ENCODE peak calls at places on chromosomes 2 and 18, in nine cellular contexts. One of them, this sample, is unnamed.

GRCh38 chr2:181305151-181306123 is 151.7 kb upstream of the ITGA4 start:
- DNase-seq in suprapubic skin: no peak
- DNase-seq in mammary epithelial cell: no peak
- DNase-seq in CD8-positive, alpha-beta T cell: peak
- DNase-seq in cardiac muscle cell: peak
- DNase-seq in H9: no peak
- DNase-seq in hepatocyte: peak
- DNase-seq in HCT116: no peak
- DNase-seq in WERI-Rb-1: no peak
- DNase-seq in this sample: no peak

GRCh38 chr2:100561191-100561590 is 1.6 kb upstream of the PDCL3 start:
- DNase-seq in WERI-Rb-1: no peak
- DNase-seq in HCT116: no peak
- DNase-seq in H9: no peak
- DNase-seq in mammary epithelial cell: no peak
- DNase-seq in hepatocyte: no peak
- DNase-seq in cardiac muscle cell: no peak
- DNase-seq in CD8-positive, alpha-beta T cell: no peak
- DNase-seq in suprapubic skin: no peak
- DNase-seq in this sample: no peak

GRCh38 chr2:174666312-174666711 is 68.7 kb upstream of the WIPF1 start:
- DNase-seq in suprapubic skin: no peak
- DNase-seq in hepatocyte: no peak
- DNase-seq in cardiac muscle cell: no peak
- DNase-seq in H9: no peak
- DNase-seq in HCT116: no peak
- DNase-seq in WERI-Rb-1: no peak
- DNase-seq in mammary epithelial cell: no peak
- DNase-seq in CD8-positive, alpha-beta T cell: no peak
- DNase-seq in this sample: no peak

GRCh38 chr2:173612354-173612753 is 257.7 kb downstream of the CDCA7 start:
- DNase-seq in suprapubic skin: no peak
- DNase-seq in CD8-positive, alpha-beta T cell: no peak
- DNase-seq in hepatocyte: no peak
- DNase-seq in WERI-Rb-1: no peak
- DNase-seq in HCT116: no peak
- DNase-seq in mammary epithelial cell: no peak
- DNase-seq in cardiac muscle cell: no peak
- DNase-seq in H9: no peak
- DNase-seq in this sample: no peak

GRCh38 chr2:96548558-96549465 is 12.3 kb downstream of the ARID5A start:
- DNase-seq in suprapubic skin: peak
- DNase-seq in HCT116: no peak
- DNase-seq in mammary epithelial cell: no peak
- DNase-seq in cardiac muscle cell: no peak
- DNase-seq in CD8-positive, alpha-beta T cell: no peak
- DNase-seq in WERI-Rb-1: no peak
- DNase-seq in H9: no peak
- DNase-seq in hepatocyte: peak
- DNase-seq in this sample: no peak

GRCh38 chr2:50221106-50221505 is 810.8 kb downstream of the NRXN1 start:
- DNase-seq in CD8-positive, alpha-beta T cell: no peak
- DNase-seq in suprapubic skin: no peak
- DNase-seq in HCT116: no peak
- DNase-seq in mammary epithelial cell: no peak
- DNase-seq in WERI-Rb-1: no peak
- DNase-seq in cardiac muscle cell: no peak
- DNase-seq in H9: no peak
- DNase-seq in hepatocyte: no peak
- DNase-seq in this sample: no peak

GRCh38 chr2:16709769-16710168 is 44.1 kb upstream of the CYRIA start:
- DNase-seq in HCT116: no peak
- DNase-seq in mammary epithelial cell: no peak
- DNase-seq in WERI-Rb-1: no peak
- DNase-seq in cardiac muscle cell: no peak
- DNase-seq in hepatocyte: no peak
- DNase-seq in CD8-positive, alpha-beta T cell: no peak
- DNase-seq in H9: no peak
- DNase-seq in suprapubic skin: no peak
- DNase-seq in this sample: no peak

GRCh38 chr2:109141006-109141600 is 12.1 kb downstream of the SH3RF3 start:
- DNase-seq in mammary epithelial cell: no peak
- DNase-seq in WERI-Rb-1: no peak
- DNase-seq in suprapubic skin: no peak
- DNase-seq in HCT116: no peak
- DNase-seq in H9: no peak
- DNase-seq in hepatocyte: no peak
- DNase-seq in cardiac muscle cell: no peak
- DNase-seq in CD8-positive, alpha-beta T cell: no peak
- DNase-seq in this sample: no peak

GRCh38 chr2:157760949-157761348 is 115.2 kb downstream of the ACVR1 start:
- DNase-seq in hepatocyte: no peak
- DNase-seq in mammary epithelial cell: no peak
- DNase-seq in CD8-positive, alpha-beta T cell: no peak
- DNase-seq in suprapubic skin: no peak
- DNase-seq in WERI-Rb-1: no peak
- DNase-seq in cardiac muscle cell: no peak
- DNase-seq in HCT116: no peak
- DNase-seq in H9: no peak
- DNase-seq in this sample: no peak

GRCh38 chr2:68739261-68740183 is 4.9 kb downstream of the ARHGAP25 start:
- DNase-seq in H9: no peak
- DNase-seq in suprapubic skin: no peak
- DNase-seq in HCT116: no peak
- DNase-seq in hepatocyte: no peak
- DNase-seq in mammary epithelial cell: no peak
- DNase-seq in WERI-Rb-1: no peak
- DNase-seq in cardiac muscle cell: no peak
- DNase-seq in CD8-positive, alpha-beta T cell: peak
- DNase-seq in this sample: no peak

GRCh38 chr2:226652388-226652787 is 147.2 kb downstream of the IRS1 start:
- DNase-seq in hepatocyte: no peak
- DNase-seq in cardiac muscle cell: peak
- DNase-seq in HCT116: peak
- DNase-seq in mammary epithelial cell: peak
- DNase-seq in WERI-Rb-1: no peak
- DNase-seq in CD8-positive, alpha-beta T cell: no peak
- DNase-seq in H9: no peak
- DNase-seq in suprapubic skin: no peak
- DNase-seq in this sample: peak

GRCh38 chr2:165950438-165950837 is 3.1 kb downstream of the TTC21B start:
- DNase-seq in mammary epithelial cell: no peak
- DNase-seq in H9: no peak
- DNase-seq in hepatocyte: no peak
- DNase-seq in WERI-Rb-1: no peak
- DNase-seq in CD8-positive, alpha-beta T cell: no peak
- DNase-seq in cardiac muscle cell: no peak
- DNase-seq in suprapubic skin: no peak
- DNase-seq in HCT116: no peak
- DNase-seq in this sample: no peak

GRCh38 chr18:27447530-27447929 is 262.4 kb upstream of the CHST9 start:
- DNase-seq in suprapubic skin: no peak
- DNase-seq in mammary epithelial cell: no peak
- DNase-seq in cardiac muscle cell: no peak
- DNase-seq in WERI-Rb-1: no peak
- DNase-seq in CD8-positive, alpha-beta T cell: no peak
- DNase-seq in hepatocyte: no peak
- DNase-seq in HCT116: no peak
- DNase-seq in H9: no peak
- DNase-seq in this sample: no peak

GRCh38 chr2:29527947-29528346 is 393.4 kb downstream of the ALK start:
- DNase-seq in hepatocyte: no peak
- DNase-seq in CD8-positive, alpha-beta T cell: no peak
- DNase-seq in mammary epithelial cell: no peak
- DNase-seq in cardiac muscle cell: peak
- DNase-seq in HCT116: no peak
- DNase-seq in suprapubic skin: no peak
- DNase-seq in WERI-Rb-1: no peak
- DNase-seq in H9: no peak
- DNase-seq in this sample: no peak

GRCh38 chr2:168530980-168531379 is 74.9 kb downstream of the CERS6 start:
- DNase-seq in mammary epithelial cell: no peak
- DNase-seq in H9: no peak
- DNase-seq in HCT116: no peak
- DNase-seq in CD8-positive, alpha-beta T cell: no peak
- DNase-seq in suprapubic skin: no peak
- DNase-seq in WERI-Rb-1: no peak
- DNase-seq in cardiac muscle cell: peak
- DNase-seq in hepatocyte: no peak
- DNase-seq in this sample: no peak

GRCh38 chr2:29226375-29226774 is 111.2 kb downstream of the CLIP4 start:
- DNase-seq in cardiac muscle cell: no peak
- DNase-seq in mammary epithelial cell: no peak
- DNase-seq in hepatocyte: no peak
- DNase-seq in CD8-positive, alpha-beta T cell: no peak
- DNase-seq in H9: no peak
- DNase-seq in WERI-Rb-1: no peak
- DNase-seq in suprapubic skin: no peak
- DNase-seq in HCT116: no peak
- DNase-seq in this sample: no peak

GRCh38 chr2:62687644-62688043 is 17.9 kb upstream of the EHBP1 start:
- DNase-seq in H9: no peak
- DNase-seq in cardiac muscle cell: no peak
- DNase-seq in HCT116: no peak
- DNase-seq in hepatocyte: no peak
- DNase-seq in WERI-Rb-1: no peak
- DNase-seq in suprapubic skin: no peak
- DNase-seq in CD8-positive, alpha-beta T cell: no peak
- DNase-seq in mammary epithelial cell: peak
- DNase-seq in this sample: no peak

GRCh38 chr2:240235149-240235803 is 94.8 kb upstream of the OTOS start:
- DNase-seq in mammary epithelial cell: no peak
- DNase-seq in HCT116: no peak
- DNase-seq in cardiac muscle cell: no peak
- DNase-seq in suprapubic skin: peak
- DNase-seq in WERI-Rb-1: peak
- DNase-seq in hepatocyte: no peak
- DNase-seq in H9: peak
- DNase-seq in CD8-positive, alpha-beta T cell: peak
- DNase-seq in this sample: no peak

GRCh38 chr2:215931256-215931903 is 82.0 kb downstream of the MREG start:
- DNase-seq in CD8-positive, alpha-beta T cell: peak
- DNase-seq in WERI-Rb-1: peak
- DNase-seq in HCT116: peak
- DNase-seq in mammary epithelial cell: peak
- DNase-seq in suprapubic skin: peak
- DNase-seq in cardiac muscle cell: peak
- DNase-seq in H9: no peak
- DNase-seq in hepatocyte: peak
- DNase-seq in this sample: peak

DNA sequence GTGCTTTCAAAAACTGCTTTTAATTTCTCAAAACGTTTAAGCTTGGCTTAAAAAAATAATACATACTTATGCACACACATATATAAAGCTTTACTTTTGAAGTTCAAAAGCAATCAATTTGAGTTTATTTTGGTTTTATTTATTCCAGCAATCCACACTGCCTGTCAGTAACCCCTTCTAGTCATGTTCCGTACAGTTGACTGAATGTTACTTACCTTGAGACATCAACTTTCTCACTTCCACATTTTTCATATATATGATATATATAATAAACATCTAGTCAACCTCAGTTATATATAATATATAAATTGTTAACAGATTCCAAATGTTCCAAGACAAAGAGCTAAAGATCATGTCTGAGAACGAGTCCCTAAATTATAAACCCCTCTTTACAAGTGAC is 1137.3 kb upstream of the ZEB2 start:
- DNase-seq in H9: no peak
- DNase-seq in WERI-Rb-1: no peak
- DNase-seq in cardiac muscle cell: no peak
- DNase-seq in HCT116: no peak
- DNase-seq in suprapubic skin: no peak
- DNase-seq in mammary epithelial cell: no peak
- DNase-seq in CD8-positive, alpha-beta T cell: no peak
- DNase-seq in hepatocyte: no peak
- DNase-seq in this sample: no peak
- TF ChIP-seq CTCF in H9: no peak
- TF ChIP-seq CTCF in WERI-Rb-1: no peak
- TF ChIP-seq CTCF in cardiac muscle cell: no peak
- TF ChIP-seq CTCF in HCT116: no peak
- TF ChIP-seq CTCF in suprapubic skin: no peak
- TF ChIP-seq CTCF in mammary epithelial cell: no peak
- TF ChIP-seq CTCF in CD8-positive, alpha-beta T cell: no peak
- TF ChIP-seq CTCF in hepatocyte: no peak
- TF ChIP-seq CTCF in this sample: no peak

GRCh38 chr2:73926493-73927327 is at the start of gene DGUOK:
- DNase-seq in HCT116: peak
- DNase-seq in suprapubic skin: peak
- DNase-seq in cardiac muscle cell: peak
- DNase-seq in hepatocyte: peak
- DNase-seq in WERI-Rb-1: peak
- DNase-seq in CD8-positive, alpha-beta T cell: peak
- DNase-seq in mammary epithelial cell: peak
- DNase-seq in H9: peak
- DNase-seq in this sample: peak
- H3K27ac ChIP-seq in HCT116: peak
- H3K27ac ChIP-seq in suprapubic skin: peak
- H3K27ac ChIP-seq in cardiac muscle cell: peak
- H3K27ac ChIP-seq in hepatocyte: peak
- H3K27ac ChIP-seq in WERI-Rb-1: peak
- H3K27ac ChIP-seq in CD8-positive, alpha-beta T cell: peak
- H3K27ac ChIP-seq in mammary epithelial cell: peak
- H3K27ac ChIP-seq in H9: peak
- H3K27ac ChIP-seq in this sample: peak

GRCh38 chr2:217943379-217944321 is 59.1 kb downstream of the TNS1 start:
- DNase-seq in CD8-positive, alpha-beta T cell: no peak
- DNase-seq in HCT116: peak
- DNase-seq in mammary epithelial cell: no peak
- DNase-seq in hepatocyte: peak
- DNase-seq in H9: peak
- DNase-seq in cardiac muscle cell: peak
- DNase-seq in suprapubic skin: peak
- DNase-seq in WERI-Rb-1: peak
- DNase-seq in this sample: no peak
- TF ChIP-seq CTCF in CD8-positive, alpha-beta T cell: no peak
- TF ChIP-seq CTCF in HCT116: no peak
- TF ChIP-seq CTCF in mammary epithelial cell: no peak
- TF ChIP-seq CTCF in hepatocyte: peak
- TF ChIP-seq CTCF in H9: peak
- TF ChIP-seq CTCF in cardiac muscle cell: peak
- TF ChIP-seq CTCF in suprapubic skin: no peak
- TF ChIP-seq CTCF in WERI-Rb-1: peak
- TF ChIP-seq CTCF in this sample: peak

DNA sequence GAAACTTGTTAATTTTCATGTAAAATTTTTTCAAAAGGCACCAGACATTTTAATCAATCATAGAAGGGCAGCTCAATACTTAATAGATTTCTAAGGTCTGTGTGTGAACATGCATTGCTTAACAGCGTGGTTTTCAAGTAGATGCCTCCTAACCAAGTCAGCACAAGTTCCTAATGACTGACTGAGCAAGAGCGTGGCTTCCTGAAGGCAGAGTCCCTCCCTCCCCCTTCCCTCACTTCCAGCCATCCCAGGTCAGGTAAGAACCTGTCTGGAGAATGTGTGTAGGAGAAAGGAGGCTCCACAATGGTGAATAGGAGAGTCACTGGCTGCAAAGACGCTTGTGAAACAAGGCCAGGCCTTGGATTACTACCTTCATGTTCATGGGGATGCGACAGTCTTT is 33.5 kb upstream of the DAPL1 start:
- DNase-seq in cardiac muscle cell: no peak
- DNase-seq in mammary epithelial cell: peak
- DNase-seq in HCT116: no peak
- DNase-seq in WERI-Rb-1: no peak
- DNase-seq in hepatocyte: no peak
- DNase-seq in CD8-positive, alpha-beta T cell: no peak
- DNase-seq in suprapubic skin: no peak
- DNase-seq in H9: no peak
- DNase-seq in this sample: no peak
- H3K27ac ChIP-seq in cardiac muscle cell: no peak
- H3K27ac ChIP-seq in mammary epithelial cell: peak
- H3K27ac ChIP-seq in HCT116: no peak
- H3K27ac ChIP-seq in WERI-Rb-1: peak
- H3K27ac ChIP-seq in hepatocyte: no peak
- H3K27ac ChIP-seq in CD8-positive, alpha-beta T cell: no peak
- H3K27ac ChIP-seq in suprapubic skin: peak
- H3K27ac ChIP-seq in H9: no peak
- H3K27ac ChIP-seq in this sample: no peak